ENCODE peak calls at places on chromosome 17, in four cellular contexts. U is MM.1S, R is PC-9, X is transverse colon. K is an unnamed sample.

GRCh38 chr17:282000-282911 is 70.4 kb downstream of the RPH3AL start:
- DNase-seq in U (no peak), R (no peak), X (no peak), K (no peak)

GRCh38 chr17:40726919-40727318 is 23.4 kb upstream of the KRT24 start:
- DNase-seq in U (no peak), R (no peak), X (no peak), K (no peak)

GRCh38 chr17:80441133-80441578 is 26.2 kb downstream of the ENDOV start:
- DNase-seq in U (peak; percentile 64), R (peak; percentile 35), X (no peak), K (no peak)

GRCh38 chr17:52383493-52384100 is 225.1 kb upstream of the CA10 start:
- DNase-seq in U (peak; percentile 67), R (peak; percentile 8), X (peak; percentile 60), K (no peak)

GRCh38 chr17:31900877-31901276 is 631 bp downstream of the UTP6 start:
- DNase-seq in U (peak; percentile 14), R (peak; percentile 3), X (no peak), K (no peak)

GRCh38 chr17:81234506-81234855 is 4.4 kb downstream of the TEPSIN start:
- DNase-seq in U (no peak), R (no peak), X (no peak), K (no peak)

GRCh38 chr17:20123209-20123608 is 114.0 kb downstream of the SPECC1 start:
- DNase-seq in U (no peak), R (no peak), X (no peak), K (no peak)

GRCh38 chr17:53101706-53102105 is 721.0 kb upstream of the KIF2B start:
- DNase-seq in U (peak; percentile 73), R (no peak), X (no peak), K (no peak)

GRCh38 chr17:57966875-57967274 is 11.7 kb upstream of the CUEDC1 start:
- DNase-seq in U (no peak), R (no peak), X (no peak), K (no peak)

GRCh38 chr17:77781536-77781935 is 177.0 kb upstream of the TNRC6C start:
- DNase-seq in U (no peak), R (no peak), X (no peak), K (no peak)

GRCh38 chr17:17151055-17151454 is 55.1 kb downstream of the PLD6 start:
- DNase-seq in U (no peak), R (peak; percentile 15), X (no peak), K (no peak)

GRCh38 chr17:9865585-9865984 is 39.5 kb downstream of the RCVRN start:
- DNase-seq in U (no peak), R (no peak), X (no peak), K (no peak)

GRCh38 chr17:60941028-60941427 is 263.4 kb downstream of the BCAS3 start:
- DNase-seq in U (no peak), R (no peak), X (peak; percentile 78), K (no peak)

GRCh38 chr17:65297384-65297783 is 160.2 kb downstream of the RGS9 start:
- DNase-seq in U (no peak), R (no peak), X (no peak), K (no peak)

DNA sequence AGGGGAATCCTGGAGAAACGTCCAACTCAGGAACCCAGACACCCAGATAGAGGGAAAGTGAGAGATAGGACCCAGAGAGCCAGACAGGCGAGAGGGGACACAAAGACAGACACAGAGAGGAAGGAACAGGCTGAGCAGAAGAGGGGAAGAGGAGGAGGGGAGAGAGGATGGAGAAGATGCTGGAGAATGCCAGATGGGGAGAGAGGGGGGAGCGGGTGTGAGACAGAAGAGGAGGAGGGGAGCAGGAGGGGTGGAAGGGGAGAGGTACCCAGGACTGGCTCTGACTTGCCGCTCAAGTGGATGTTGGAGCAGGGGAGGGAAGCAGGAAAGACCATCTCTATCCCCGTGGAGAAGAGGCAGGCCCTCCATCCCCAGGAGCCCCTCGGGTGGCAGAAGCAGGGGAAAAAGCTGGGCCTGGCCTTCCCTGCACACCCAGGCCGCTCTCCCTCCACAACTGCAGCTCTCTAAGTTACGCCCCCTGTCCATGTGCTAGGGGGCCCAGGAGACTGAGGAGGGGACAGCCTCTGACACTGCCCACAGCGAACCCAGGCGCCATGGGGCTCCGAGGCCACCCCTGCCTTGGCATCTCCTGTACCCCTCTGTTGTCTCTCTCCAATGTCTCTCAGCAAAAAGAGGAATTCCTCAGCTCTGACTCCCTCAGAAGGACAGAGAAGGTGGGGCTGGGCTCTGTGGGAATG is 4.8 kb downstream of the PPP1R9B start:
- DNase-seq in U (no peak), R (no peak), X (no peak), K (no peak)
- H3K4me3 ChIP-seq in U (no peak overlapping the region), R (no peak overlapping the region), X (no peak overlapping the region), K (peak overlapping the region; percentile 92)

DNA sequence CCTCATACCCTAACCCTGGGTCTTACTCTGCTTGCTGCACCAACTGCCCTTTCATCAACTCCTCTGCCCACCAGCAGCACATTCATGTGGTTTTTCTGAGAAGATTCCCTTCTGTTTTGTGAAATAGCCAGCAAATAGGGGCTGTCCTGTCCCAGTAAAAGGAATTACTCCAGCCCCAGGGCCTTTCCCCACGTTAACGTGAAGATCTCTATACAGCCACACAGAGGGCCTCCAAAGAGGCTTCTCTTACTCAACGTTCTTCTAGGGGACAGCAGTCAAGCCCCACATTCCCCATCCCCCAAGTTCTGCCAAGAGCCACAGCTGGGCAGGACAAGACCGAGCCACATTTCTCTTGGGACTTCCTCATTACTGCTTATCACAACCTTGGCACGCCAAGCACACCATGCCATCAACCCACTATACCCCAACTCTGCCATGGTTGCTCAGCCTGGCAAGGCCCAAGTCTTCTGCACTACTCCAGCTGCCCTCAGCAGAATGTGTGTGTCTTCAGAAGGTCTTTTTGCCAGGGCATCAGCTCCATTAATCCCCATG is 18.7 kb upstream of the CCL2 start:
- DNase-seq in U (no peak), R (no peak), X (no peak), K (no peak)
- TF ChIP-seq CTCF in U (no peak), R (no peak), X (no peak), K (no peak)

DNA sequence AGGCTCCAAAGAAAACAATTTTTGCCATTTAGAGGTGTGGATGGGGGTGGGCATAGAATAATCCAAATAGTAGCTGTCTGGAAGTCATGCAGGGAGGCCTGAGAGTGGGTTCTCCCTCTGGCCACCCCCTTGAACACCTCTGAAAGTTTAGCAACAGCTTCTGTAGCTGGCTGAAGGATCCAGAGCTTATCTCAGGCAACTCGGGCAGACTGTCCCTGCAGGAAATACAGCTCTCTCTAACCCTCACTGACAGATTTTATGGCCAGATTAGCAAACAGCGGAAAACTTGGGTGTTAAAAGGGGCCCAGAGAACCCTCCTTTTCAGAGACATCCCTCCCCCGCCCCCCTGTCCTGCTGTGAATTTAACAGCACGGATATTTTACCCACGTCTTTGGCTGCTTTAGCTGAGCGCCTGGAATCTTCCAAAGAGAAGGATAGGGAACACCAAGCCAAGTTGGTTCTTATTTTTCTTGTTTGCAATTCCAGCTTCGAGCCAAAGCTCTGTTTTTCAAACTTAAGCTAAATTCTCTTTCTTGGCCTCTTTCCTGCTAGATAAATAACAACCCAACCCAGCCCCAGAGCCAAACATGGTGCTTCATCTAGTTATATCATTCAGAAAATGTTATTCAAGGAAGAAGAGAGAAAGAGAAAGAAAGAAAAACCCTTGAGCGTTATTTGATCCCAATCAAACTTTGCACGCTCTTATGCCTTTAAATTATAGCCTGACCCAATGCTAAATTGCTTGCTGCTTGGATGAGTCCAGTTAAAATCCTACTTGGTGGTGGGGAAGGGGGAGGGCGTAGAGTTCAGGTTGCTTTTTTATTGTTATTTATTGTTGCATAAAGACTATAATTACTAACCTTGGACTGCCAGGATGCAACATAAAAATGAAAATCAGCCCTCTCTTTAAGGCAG is 2.3 kb upstream of the HOXB2 start:
- DNase-seq in U (no peak), R (no peak), X (no peak), K (no peak)
- H3K4me3 ChIP-seq in U (no peak overlapping the region), R (no peak overlapping the region), X (no peak overlapping the region), K (no peak overlapping the region)

DNA sequence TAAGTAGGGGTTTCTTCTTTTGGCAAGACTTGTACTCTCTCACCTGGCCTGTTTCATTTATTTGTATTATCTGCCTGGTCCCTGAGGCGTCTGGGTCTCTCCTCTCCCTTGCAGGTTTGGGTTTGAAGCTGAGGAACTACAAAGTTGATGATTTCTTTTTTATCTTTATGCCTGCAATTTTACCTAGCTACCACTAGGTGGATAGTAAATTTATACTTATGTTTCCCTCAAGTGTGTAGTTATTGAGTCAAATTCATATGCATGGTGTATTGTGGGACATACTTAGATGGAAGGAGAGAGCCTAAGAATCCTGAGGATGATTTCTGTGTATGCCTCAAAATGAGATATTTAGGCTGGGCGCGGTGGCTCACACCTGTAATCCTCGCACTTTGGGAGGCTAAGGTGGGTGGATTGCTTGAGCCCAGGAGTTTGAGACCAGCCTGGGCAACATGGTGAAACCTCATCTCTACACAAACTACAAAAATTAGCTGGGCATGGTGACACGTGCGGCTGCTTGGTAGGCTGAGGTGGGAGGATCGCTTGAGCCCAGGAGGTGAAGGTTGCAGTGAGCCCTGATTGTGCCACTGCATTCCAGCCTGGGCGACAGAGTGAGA is 13.6 kb downstream of the TMEM98 start:
- DNase-seq in U (peak; percentile 29), R (no peak), X (no peak), K (no peak)
- TF ChIP-seq CTCF in U (peak; percentile 37), R (peak; percentile 58), X (peak; percentile 59), K (peak; percentile 40)

DNA sequence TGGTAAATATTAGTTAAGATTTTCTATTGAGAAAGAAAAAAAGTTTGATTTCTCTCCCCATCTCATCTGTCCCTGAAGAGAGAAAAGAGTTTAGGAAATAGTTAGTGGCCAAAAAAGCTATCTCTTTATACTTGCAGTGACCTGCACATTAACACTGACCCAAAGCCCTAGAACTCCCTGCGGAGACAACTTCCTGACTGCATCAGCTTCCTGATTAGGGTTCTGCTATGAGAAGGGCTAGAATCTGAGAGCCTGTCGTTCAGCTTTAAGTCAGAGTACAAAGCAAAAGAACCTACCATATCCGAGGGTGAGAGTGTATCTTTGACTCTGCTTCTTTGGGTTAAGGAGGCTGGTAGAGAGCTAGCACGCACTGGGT is 24.7 kb downstream of the LIMD2 start:
- DNase-seq in U (no peak), R (no peak), X (no peak), K (no peak)
- H3K4me3 ChIP-seq in U (no peak overlapping the region), R (no peak overlapping the region), X (no peak overlapping the region), K (no peak overlapping the region)

K was measured in GM06990.